ENCODE peak calls at places on chromosome 1, in nine cellular contexts. One of them, this sample, is unnamed.

GRCh38 chr1:221667504-221667903 is 74.4 kb downstream of the DUSP10 start:
- DNase-seq in tibial artery: no peak
- DNase-seq in tibial nerve: no peak
- DNase-seq in esophagus squamous epithelium: no peak
- DNase-seq in aorta: no peak
- DNase-seq in iPS DF 6.9: no peak
- DNase-seq in fibroblast of lung: peak; percentile 70
- DNase-seq in transverse colon: no peak
- DNase-seq in SJSA1: no peak
- DNase-seq in this sample: no peak

GRCh38 chr1:180053594-180054567 is 99.3 kb downstream of the CEP350 start:
- DNase-seq in tibial artery: no peak
- DNase-seq in tibial nerve: no peak
- DNase-seq in esophagus squamous epithelium: no peak
- DNase-seq in aorta: no peak
- DNase-seq in iPS DF 6.9: no peak
- DNase-seq in fibroblast of lung: no peak
- DNase-seq in transverse colon: no peak
- DNase-seq in SJSA1: no peak
- DNase-seq in this sample: no peak

GRCh38 chr1:43052322-43052721 is 93.7 kb upstream of the SLC2A1 start:
- DNase-seq in tibial artery: no peak
- DNase-seq in tibial nerve: no peak
- DNase-seq in esophagus squamous epithelium: no peak
- DNase-seq in aorta: no peak
- DNase-seq in iPS DF 6.9: no peak
- DNase-seq in fibroblast of lung: no peak
- DNase-seq in transverse colon: no peak
- DNase-seq in SJSA1: no peak
- DNase-seq in this sample: no peak

GRCh38 chr1:20074725-20075171 is 4.8 kb downstream of the PLA2G5 start:
- DNase-seq in tibial artery: no peak
- DNase-seq in tibial nerve: no peak
- DNase-seq in esophagus squamous epithelium: no peak
- DNase-seq in aorta: peak; percentile 69
- DNase-seq in iPS DF 6.9: no peak
- DNase-seq in fibroblast of lung: no peak
- DNase-seq in transverse colon: no peak
- DNase-seq in SJSA1: no peak
- DNase-seq in this sample: no peak

GRCh38 chr1:28243685-28244439 is 7.9 kb downstream of the ATP5IF1 start:
- DNase-seq in tibial artery: no peak
- DNase-seq in tibial nerve: no peak
- DNase-seq in esophagus squamous epithelium: no peak
- DNase-seq in aorta: no peak
- DNase-seq in iPS DF 6.9: no peak
- DNase-seq in fibroblast of lung: no peak
- DNase-seq in transverse colon: peak; percentile 25
- DNase-seq in SJSA1: no peak
- DNase-seq in this sample: no peak

GRCh38 chr1:197776348-197777082 is 1.2 kb upstream of the DENND1B start:
- DNase-seq in tibial artery: no peak
- DNase-seq in tibial nerve: no peak
- DNase-seq in esophagus squamous epithelium: no peak
- DNase-seq in aorta: no peak
- DNase-seq in iPS DF 6.9: no peak
- DNase-seq in fibroblast of lung: peak; percentile 97
- DNase-seq in transverse colon: no peak
- DNase-seq in SJSA1: peak; percentile 60
- DNase-seq in this sample: no peak

GRCh38 chr1:119327436-119328155 is 41.0 kb upstream of the HAO2 start:
- DNase-seq in tibial artery: no peak
- DNase-seq in tibial nerve: peak; percentile 14
- DNase-seq in esophagus squamous epithelium: no peak
- DNase-seq in aorta: peak; percentile 77
- DNase-seq in iPS DF 6.9: peak; percentile 47
- DNase-seq in fibroblast of lung: peak; percentile 18
- DNase-seq in transverse colon: peak; percentile 62
- DNase-seq in SJSA1: no peak
- DNase-seq in this sample: peak; percentile 61

GRCh38 chr1:31581821-31582810 is 5.8 kb downstream of the TINAGL1 start:
- DNase-seq in tibial artery: no peak
- DNase-seq in tibial nerve: no peak
- DNase-seq in esophagus squamous epithelium: no peak
- DNase-seq in aorta: no peak
- DNase-seq in iPS DF 6.9: no peak
- DNase-seq in fibroblast of lung: no peak
- DNase-seq in transverse colon: no peak
- DNase-seq in SJSA1: no peak
- DNase-seq in this sample: no peak

GRCh38 chr1:208238710-208239517 is 5.3 kb downstream of the PLXNA2 start:
- DNase-seq in tibial artery: no peak
- DNase-seq in tibial nerve: no peak
- DNase-seq in esophagus squamous epithelium: no peak
- DNase-seq in aorta: no peak
- DNase-seq in iPS DF 6.9: no peak
- DNase-seq in fibroblast of lung: peak; percentile 44
- DNase-seq in transverse colon: no peak
- DNase-seq in SJSA1: peak; percentile 59
- DNase-seq in this sample: no peak

GRCh38 chr1:88878731-88879130 is 12.6 kb downstream of the GTF2B start:
- DNase-seq in tibial artery: no peak
- DNase-seq in tibial nerve: no peak
- DNase-seq in esophagus squamous epithelium: no peak
- DNase-seq in aorta: no peak
- DNase-seq in iPS DF 6.9: no peak
- DNase-seq in fibroblast of lung: peak; percentile 30
- DNase-seq in transverse colon: no peak
- DNase-seq in SJSA1: no peak
- DNase-seq in this sample: no peak

GRCh38 chr1:18256318-18257235 is 149.0 kb downstream of the IGSF21 start:
- DNase-seq in tibial artery: no peak
- DNase-seq in tibial nerve: peak; percentile 14
- DNase-seq in esophagus squamous epithelium: no peak
- DNase-seq in aorta: no peak
- DNase-seq in iPS DF 6.9: peak; percentile 70
- DNase-seq in fibroblast of lung: peak; percentile 2
- DNase-seq in transverse colon: peak; percentile 38
- DNase-seq in SJSA1: no peak
- DNase-seq in this sample: no peak

GRCh38 chr1:13700521-13701273 is 709 bp downstream of the PRDM2 start:
- DNase-seq in tibial artery: peak; percentile 69
- DNase-seq in tibial nerve: peak; percentile 44
- DNase-seq in esophagus squamous epithelium: no peak
- DNase-seq in aorta: peak; percentile 85
- DNase-seq in iPS DF 6.9: no peak
- DNase-seq in fibroblast of lung: peak; percentile 34
- DNase-seq in transverse colon: peak; percentile 47
- DNase-seq in SJSA1: peak; percentile 49
- DNase-seq in this sample: peak; percentile 67

GRCh38 chr1:27475707-27476106 is 14.3 kb downstream of the WASF2 start:
- DNase-seq in tibial artery: no peak
- DNase-seq in tibial nerve: no peak
- DNase-seq in esophagus squamous epithelium: no peak
- DNase-seq in aorta: peak; percentile 32
- DNase-seq in iPS DF 6.9: no peak
- DNase-seq in fibroblast of lung: no peak
- DNase-seq in transverse colon: no peak
- DNase-seq in SJSA1: no peak
- DNase-seq in this sample: no peak

GRCh38 chr1:226736908-226737818 is 1.9 kb downstream of the ITPKB start:
- DNase-seq in tibial artery: peak; percentile 70
- DNase-seq in tibial nerve: no peak
- DNase-seq in esophagus squamous epithelium: no peak
- DNase-seq in aorta: peak; percentile 81
- DNase-seq in iPS DF 6.9: no peak
- DNase-seq in fibroblast of lung: peak; percentile 51
- DNase-seq in transverse colon: peak; percentile 39
- DNase-seq in SJSA1: no peak
- DNase-seq in this sample: peak; percentile 79

GRCh38 chr1:6859415-6860343 is 74.4 kb downstream of the CAMTA1 start:
- DNase-seq in tibial artery: no peak
- DNase-seq in tibial nerve: peak; percentile 40
- DNase-seq in esophagus squamous epithelium: no peak
- DNase-seq in aorta: no peak
- DNase-seq in iPS DF 6.9: no peak
- DNase-seq in fibroblast of lung: peak; percentile 98
- DNase-seq in transverse colon: no peak
- DNase-seq in SJSA1: peak; percentile 94
- DNase-seq in this sample: no peak

GRCh38 chr1:160267284-160267991 is 5.1 kb upstream of the DCAF8 start:
- DNase-seq in tibial artery: no peak
- DNase-seq in tibial nerve: no peak
- DNase-seq in esophagus squamous epithelium: no peak
- DNase-seq in aorta: no peak
- DNase-seq in iPS DF 6.9: no peak
- DNase-seq in fibroblast of lung: no peak
- DNase-seq in transverse colon: peak; percentile 36
- DNase-seq in SJSA1: no peak
- DNase-seq in this sample: no peak

GRCh38 chr1:53121319-53122172 is 20.9 kb downstream of the SLC1A7 start:
- DNase-seq in tibial artery: no peak
- DNase-seq in tibial nerve: peak; percentile 36
- DNase-seq in esophagus squamous epithelium: no peak
- DNase-seq in aorta: no peak
- DNase-seq in iPS DF 6.9: no peak
- DNase-seq in fibroblast of lung: peak; percentile 90
- DNase-seq in transverse colon: peak; percentile 16
- DNase-seq in SJSA1: peak; percentile 37
- DNase-seq in this sample: peak; percentile 83

GRCh38 chr1:38235705-38236104 is 189.1 kb upstream of the POU3F1 start:
- DNase-seq in tibial artery: no peak
- DNase-seq in tibial nerve: no peak
- DNase-seq in esophagus squamous epithelium: no peak
- DNase-seq in aorta: no peak
- DNase-seq in iPS DF 6.9: no peak
- DNase-seq in fibroblast of lung: peak; percentile 91
- DNase-seq in transverse colon: no peak
- DNase-seq in SJSA1: peak; percentile 26
- DNase-seq in this sample: no peak

GRCh38 chr1:214108097-214108446 is 120.3 kb downstream of the PROX1 start:
- DNase-seq in tibial artery: no peak
- DNase-seq in tibial nerve: no peak
- DNase-seq in esophagus squamous epithelium: no peak
- DNase-seq in aorta: no peak
- DNase-seq in iPS DF 6.9: no peak
- DNase-seq in fibroblast of lung: peak; percentile 27
- DNase-seq in transverse colon: no peak
- DNase-seq in SJSA1: no peak
- DNase-seq in this sample: no peak

GRCh38 chr1:165897326-165898303 is 70.2 kb downstream of the UCK2 start:
- DNase-seq in tibial artery: no peak
- DNase-seq in tibial nerve: no peak
- DNase-seq in esophagus squamous epithelium: no peak
- DNase-seq in aorta: no peak
- DNase-seq in iPS DF 6.9: no peak
- DNase-seq in fibroblast of lung: peak; percentile 34
- DNase-seq in transverse colon: no peak
- DNase-seq in SJSA1: no peak
- DNase-seq in this sample: no peak
- H3K27ac ChIP-seq in tibial artery: peak overlapping the region; percentile 79
- H3K27ac ChIP-seq in tibial nerve: peak overlapping the region; percentile 86
- H3K27ac ChIP-seq in esophagus squamous epithelium: no peak overlapping the region
- H3K27ac ChIP-seq in aorta: peak overlapping the region; percentile 72
- H3K27ac ChIP-seq in iPS DF 6.9: no peak overlapping the region
- H3K27ac ChIP-seq in fibroblast of lung: peak overlapping the region; percentile 100
- H3K27ac ChIP-seq in transverse colon: no peak overlapping the region
- H3K27ac ChIP-seq in SJSA1: peak overlapping the region; percentile 93
- H3K27ac ChIP-seq in this sample: peak overlapping the region; percentile 93

DNA sequence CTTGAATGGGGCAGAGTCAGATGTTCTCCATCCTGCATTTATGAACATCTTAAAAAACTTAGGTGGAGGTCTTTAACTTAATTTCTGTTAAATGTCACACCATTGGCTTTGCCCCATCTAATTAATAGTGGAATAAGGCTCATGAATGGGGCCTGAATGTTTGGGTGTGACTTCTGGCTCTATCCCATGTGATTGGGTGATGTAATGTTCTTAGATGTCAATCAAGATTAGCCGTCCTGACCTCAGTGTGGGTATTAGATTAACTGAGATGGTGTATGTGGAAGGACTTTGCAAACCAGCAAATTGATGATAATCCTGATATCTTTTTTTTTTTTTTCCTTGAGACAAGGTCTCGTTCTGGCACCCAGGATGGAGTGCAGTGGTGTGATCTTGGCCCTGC is 38.1 kb downstream of the C1orf21 start:
- DNase-seq in tibial artery: no peak
- DNase-seq in tibial nerve: no peak
- DNase-seq in esophagus squamous epithelium: no peak
- DNase-seq in aorta: no peak
- DNase-seq in iPS DF 6.9: no peak
- DNase-seq in fibroblast of lung: no peak
- DNase-seq in transverse colon: no peak
- DNase-seq in SJSA1: no peak
- DNase-seq in this sample: no peak
- H3K4me3 ChIP-seq in tibial artery: no peak overlapping the region
- H3K4me3 ChIP-seq in tibial nerve: no peak overlapping the region
- H3K4me3 ChIP-seq in esophagus squamous epithelium: no peak overlapping the region
- H3K4me3 ChIP-seq in aorta: no peak overlapping the region
- H3K4me3 ChIP-seq in iPS DF 6.9: no peak overlapping the region
- H3K4me3 ChIP-seq in fibroblast of lung: no peak overlapping the region
- H3K4me3 ChIP-seq in transverse colon: no peak overlapping the region
- H3K4me3 ChIP-seq in SJSA1: no peak overlapping the region
- H3K4me3 ChIP-seq in this sample: no peak overlapping the region

DNA sequence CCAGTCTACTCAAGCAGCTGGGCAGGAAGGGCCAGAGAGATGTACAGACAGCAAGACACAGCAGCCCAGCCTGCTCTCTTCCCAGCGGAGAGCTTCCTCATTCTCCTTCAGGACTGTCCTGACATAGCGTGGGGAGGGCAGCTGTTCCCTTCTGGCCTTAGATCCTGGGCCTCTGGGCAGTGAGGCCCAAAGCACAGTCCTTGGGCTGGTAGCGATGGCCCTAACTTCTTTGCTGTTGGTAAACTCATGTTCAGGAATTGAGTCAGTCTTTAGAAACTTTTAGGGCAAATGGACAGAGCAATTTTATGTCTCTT is 89.0 kb downstream of the BCAR3 start:
- DNase-seq in tibial artery: no peak
- DNase-seq in tibial nerve: no peak
- DNase-seq in esophagus squamous epithelium: no peak
- DNase-seq in aorta: no peak
- DNase-seq in iPS DF 6.9: no peak
- DNase-seq in fibroblast of lung: no peak
- DNase-seq in transverse colon: no peak
- DNase-seq in SJSA1: no peak
- DNase-seq in this sample: no peak
- H3K27ac ChIP-seq in tibial artery: peak overlapping the region; percentile 66
- H3K27ac ChIP-seq in tibial nerve: peak overlapping the region; percentile 58
- H3K27ac ChIP-seq in esophagus squamous epithelium: peak overlapping the region; percentile 29
- H3K27ac ChIP-seq in aorta: no peak overlapping the region
- H3K27ac ChIP-seq in iPS DF 6.9: no peak overlapping the region
- H3K27ac ChIP-seq in fibroblast of lung: no peak overlapping the region
- H3K27ac ChIP-seq in transverse colon: peak overlapping the region; percentile 83
- H3K27ac ChIP-seq in SJSA1: no peak overlapping the region
- H3K27ac ChIP-seq in this sample: peak overlapping the region; percentile 76

DNA sequence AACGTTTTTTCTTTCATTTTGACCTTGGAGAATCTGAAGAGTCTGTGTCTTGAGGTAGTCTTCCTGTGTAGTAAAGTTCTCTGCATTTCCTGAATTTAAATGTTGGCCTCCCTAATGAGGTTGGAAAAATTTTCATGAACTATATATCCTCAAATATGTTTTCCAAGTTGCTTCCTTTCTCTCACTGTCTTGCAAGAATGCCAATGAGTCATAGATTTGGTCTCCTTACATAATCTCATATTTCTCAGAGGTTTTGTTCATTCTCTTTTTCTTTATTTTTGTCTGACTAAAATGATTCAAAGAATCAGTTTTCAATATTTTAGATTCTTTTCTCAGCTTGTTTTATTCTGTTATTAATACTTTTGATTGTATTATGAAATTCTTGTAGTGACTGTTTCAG is 87.6 kb downstream of the DRAM2 start:
- DNase-seq in tibial artery: no peak
- DNase-seq in tibial nerve: no peak
- DNase-seq in esophagus squamous epithelium: no peak
- DNase-seq in aorta: no peak
- DNase-seq in iPS DF 6.9: no peak
- DNase-seq in fibroblast of lung: no peak
- DNase-seq in transverse colon: no peak
- DNase-seq in SJSA1: no peak
- DNase-seq in this sample: no peak
- H3K4me3 ChIP-seq in tibial artery: no peak overlapping the region
- H3K4me3 ChIP-seq in tibial nerve: no peak overlapping the region
- H3K4me3 ChIP-seq in esophagus squamous epithelium: no peak overlapping the region
- H3K4me3 ChIP-seq in aorta: no peak overlapping the region
- H3K4me3 ChIP-seq in iPS DF 6.9: no peak overlapping the region
- H3K4me3 ChIP-seq in fibroblast of lung: no peak overlapping the region
- H3K4me3 ChIP-seq in transverse colon: no peak overlapping the region
- H3K4me3 ChIP-seq in SJSA1: no peak overlapping the region
- H3K4me3 ChIP-seq in this sample: no peak overlapping the region